ENCODE peak calls at places on chromosomes 1 and 21, in nine cellular contexts. One of them, this sample, is unnamed. For H3K9me3 and H3K36me3, the result is how much of the 10 kb centered on the place peaks cover.

GRCh38 chr1:32701951-32702598 is 495 bp downstream of the SYNC start:
- DNase-seq in adrenal gland: no peak
- DNase-seq in CD8-positive, alpha-beta memory T cell: no peak
- DNase-seq in pancreas: peak
- DNase-seq in body of pancreas: no peak
- DNase-seq in kidney: peak
- DNase-seq in heart right ventricle: peak
- DNase-seq in tibial artery: peak
- DNase-seq in mammary epithelial cell: no peak
- DNase-seq in this sample: peak

GRCh38 chr1:52659356-52659755 is 26.4 kb downstream of the SHISAL2A start:
- DNase-seq in adrenal gland: no peak
- DNase-seq in CD8-positive, alpha-beta memory T cell: no peak
- DNase-seq in pancreas: no peak
- DNase-seq in body of pancreas: no peak
- DNase-seq in kidney: no peak
- DNase-seq in heart right ventricle: no peak
- DNase-seq in tibial artery: no peak
- DNase-seq in mammary epithelial cell: peak
- DNase-seq in this sample: no peak

GRCh38 chr1:59123081-59123675 is 173.7 kb upstream of the FGGY start:
- DNase-seq in adrenal gland: no peak
- DNase-seq in CD8-positive, alpha-beta memory T cell: no peak
- DNase-seq in pancreas: no peak
- DNase-seq in body of pancreas: no peak
- DNase-seq in kidney: no peak
- DNase-seq in heart right ventricle: no peak
- DNase-seq in tibial artery: no peak
- DNase-seq in mammary epithelial cell: peak
- DNase-seq in this sample: no peak

GRCh38 chr1:201648911-201649775 is 110.2 kb downstream of the NAV1 start:
- DNase-seq in adrenal gland: no peak
- DNase-seq in CD8-positive, alpha-beta memory T cell: no peak
- DNase-seq in pancreas: peak
- DNase-seq in body of pancreas: peak
- DNase-seq in kidney: peak
- DNase-seq in heart right ventricle: no peak
- DNase-seq in tibial artery: no peak
- DNase-seq in mammary epithelial cell: no peak
- DNase-seq in this sample: peak

GRCh38 chr1:30537279-30537678 is 186.1 kb downstream of the MATN1 start:
- DNase-seq in adrenal gland: no peak
- DNase-seq in CD8-positive, alpha-beta memory T cell: no peak
- DNase-seq in pancreas: no peak
- DNase-seq in body of pancreas: no peak
- DNase-seq in kidney: no peak
- DNase-seq in heart right ventricle: no peak
- DNase-seq in tibial artery: no peak
- DNase-seq in mammary epithelial cell: no peak
- DNase-seq in this sample: no peak

GRCh38 chr1:207981976-207982375 is 71.1 kb upstream of the CD34 start:
- DNase-seq in adrenal gland: peak
- DNase-seq in CD8-positive, alpha-beta memory T cell: no peak
- DNase-seq in pancreas: no peak
- DNase-seq in body of pancreas: no peak
- DNase-seq in kidney: no peak
- DNase-seq in heart right ventricle: no peak
- DNase-seq in tibial artery: no peak
- DNase-seq in mammary epithelial cell: no peak
- DNase-seq in this sample: no peak

GRCh38 chr1:164380893-164381292 is 178.1 kb upstream of the PBX1 start:
- DNase-seq in adrenal gland: peak
- DNase-seq in CD8-positive, alpha-beta memory T cell: no peak
- DNase-seq in pancreas: no peak
- DNase-seq in body of pancreas: no peak
- DNase-seq in kidney: no peak
- DNase-seq in heart right ventricle: no peak
- DNase-seq in tibial artery: peak
- DNase-seq in mammary epithelial cell: no peak
- DNase-seq in this sample: peak

GRCh38 chr1:168135116-168135981 is 1.4 kb downstream of the GPR161 start:
- DNase-seq in adrenal gland: no peak
- DNase-seq in CD8-positive, alpha-beta memory T cell: no peak
- DNase-seq in pancreas: no peak
- DNase-seq in body of pancreas: no peak
- DNase-seq in kidney: no peak
- DNase-seq in heart right ventricle: no peak
- DNase-seq in tibial artery: no peak
- DNase-seq in mammary epithelial cell: peak
- DNase-seq in this sample: no peak

GRCh38 chr21:39923441-39923840 is 56.2 kb downstream of the PCP4 start:
- DNase-seq in adrenal gland: no peak
- DNase-seq in CD8-positive, alpha-beta memory T cell: no peak
- DNase-seq in pancreas: no peak
- DNase-seq in body of pancreas: no peak
- DNase-seq in kidney: no peak
- DNase-seq in heart right ventricle: no peak
- DNase-seq in tibial artery: no peak
- DNase-seq in mammary epithelial cell: no peak
- DNase-seq in this sample: no peak

GRCh38 chr1:213327318-213327667 is 276.3 kb downstream of the RPS6KC1 start:
- DNase-seq in adrenal gland: peak
- DNase-seq in CD8-positive, alpha-beta memory T cell: no peak
- DNase-seq in pancreas: no peak
- DNase-seq in body of pancreas: peak
- DNase-seq in kidney: no peak
- DNase-seq in heart right ventricle: peak
- DNase-seq in tibial artery: peak
- DNase-seq in mammary epithelial cell: peak
- DNase-seq in this sample: peak

GRCh38 chr1:54341763-54342162 is 64.4 kb downstream of the SSBP3 start:
- DNase-seq in adrenal gland: no peak
- DNase-seq in CD8-positive, alpha-beta memory T cell: no peak
- DNase-seq in pancreas: no peak
- DNase-seq in body of pancreas: no peak
- DNase-seq in kidney: no peak
- DNase-seq in heart right ventricle: no peak
- DNase-seq in tibial artery: no peak
- DNase-seq in mammary epithelial cell: no peak
- DNase-seq in this sample: no peak

GRCh38 chr1:54345116-54345515 is 61.1 kb downstream of the SSBP3 start:
- DNase-seq in adrenal gland: no peak
- DNase-seq in CD8-positive, alpha-beta memory T cell: no peak
- DNase-seq in pancreas: no peak
- DNase-seq in body of pancreas: no peak
- DNase-seq in kidney: no peak
- DNase-seq in heart right ventricle: no peak
- DNase-seq in tibial artery: no peak
- DNase-seq in mammary epithelial cell: no peak
- DNase-seq in this sample: no peak

GRCh38 chr1:54342306-54342705 is 63.9 kb downstream of the SSBP3 start:
- DNase-seq in adrenal gland: no peak
- DNase-seq in CD8-positive, alpha-beta memory T cell: no peak
- DNase-seq in pancreas: no peak
- DNase-seq in body of pancreas: no peak
- DNase-seq in kidney: no peak
- DNase-seq in heart right ventricle: no peak
- DNase-seq in tibial artery: no peak
- DNase-seq in mammary epithelial cell: no peak
- DNase-seq in this sample: no peak

GRCh38 chr1:54340876-54341275 is 65.3 kb downstream of the SSBP3 start:
- DNase-seq in adrenal gland: no peak
- DNase-seq in CD8-positive, alpha-beta memory T cell: no peak
- DNase-seq in pancreas: no peak
- DNase-seq in body of pancreas: no peak
- DNase-seq in kidney: no peak
- DNase-seq in heart right ventricle: no peak
- DNase-seq in tibial artery: no peak
- DNase-seq in mammary epithelial cell: no peak
- DNase-seq in this sample: no peak

DNA sequence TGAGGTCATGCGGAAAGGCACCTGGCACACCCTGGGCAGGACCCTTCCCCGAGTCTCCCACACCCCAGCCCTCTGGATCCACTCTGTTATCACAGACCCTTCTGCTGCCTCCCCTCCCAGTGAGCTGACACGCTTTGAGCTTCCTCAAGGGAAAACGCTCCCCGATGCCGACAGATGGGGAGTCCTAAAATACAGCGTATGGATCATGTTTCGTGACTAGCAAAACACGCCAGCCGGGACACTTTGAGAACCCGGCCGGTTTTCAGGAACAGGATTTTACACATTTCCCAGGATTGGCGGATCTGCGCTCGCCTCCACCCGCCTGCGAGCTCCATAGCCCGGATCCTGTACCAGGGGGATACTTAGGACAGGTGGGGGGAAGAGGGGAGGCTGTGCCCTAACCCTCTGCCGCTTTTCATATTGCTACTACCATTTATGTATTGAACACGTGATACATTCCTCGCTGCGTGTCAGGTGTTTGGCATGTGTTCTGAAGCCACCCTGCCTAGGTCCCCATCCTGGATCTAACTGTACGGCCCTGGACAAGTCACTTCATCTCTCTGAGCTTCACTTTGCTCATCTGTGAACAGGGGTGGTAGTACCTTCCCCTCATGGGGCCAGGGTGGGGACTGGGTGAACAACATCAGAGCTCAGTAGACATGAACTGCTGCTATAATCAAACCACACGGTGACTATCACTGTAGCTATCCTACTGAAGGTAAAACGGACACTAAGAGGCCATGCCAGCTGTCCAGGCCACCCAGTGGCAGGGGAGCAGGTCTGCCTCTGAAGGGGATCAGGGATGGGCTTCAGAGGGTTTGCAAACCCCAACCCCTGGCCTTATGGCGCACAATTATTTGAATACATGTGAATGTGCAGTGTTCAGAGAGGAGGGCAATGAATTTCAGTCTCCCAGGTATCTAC is 63.2 kb downstream of the SSBP3 start:
- DNase-seq in adrenal gland: no peak
- DNase-seq in CD8-positive, alpha-beta memory T cell: no peak
- DNase-seq in pancreas: no peak
- DNase-seq in body of pancreas: no peak
- DNase-seq in kidney: no peak
- DNase-seq in heart right ventricle: no peak
- DNase-seq in tibial artery: no peak
- DNase-seq in mammary epithelial cell: no peak
- DNase-seq in this sample: no peak
- H3K27ac ChIP-seq in adrenal gland: no peak
- H3K27ac ChIP-seq in CD8-positive, alpha-beta memory T cell: no peak
- H3K27ac ChIP-seq in pancreas: no peak
- H3K27ac ChIP-seq in body of pancreas: no peak
- H3K27ac ChIP-seq in kidney: no peak
- H3K27ac ChIP-seq in heart right ventricle: peak
- H3K27ac ChIP-seq in tibial artery: no peak
- H3K27ac ChIP-seq in mammary epithelial cell: no peak
- H3K27ac ChIP-seq in this sample: no peak

DNA sequence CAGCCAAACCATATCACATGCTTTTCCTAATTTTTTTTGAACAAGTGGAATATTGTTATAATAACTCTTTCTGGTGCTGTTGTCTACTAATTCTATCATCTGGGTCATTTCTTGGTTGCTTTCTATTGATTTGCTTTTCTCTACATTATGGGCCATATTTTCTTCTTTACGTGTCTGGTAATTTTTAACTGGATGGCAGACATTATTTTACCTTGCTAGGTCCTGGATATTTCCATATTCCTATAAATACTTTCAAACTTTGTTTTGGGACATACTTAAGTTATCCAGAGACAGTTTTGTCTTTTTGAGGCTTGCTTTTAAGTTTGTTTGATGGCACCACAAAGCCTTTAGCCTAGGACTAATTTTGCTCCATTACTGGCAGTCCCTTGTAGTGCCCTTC is 11.3 kb downstream of the HS2ST1 start:
- DNase-seq in adrenal gland: no peak
- DNase-seq in CD8-positive, alpha-beta memory T cell: no peak
- DNase-seq in pancreas: no peak
- DNase-seq in body of pancreas: no peak
- DNase-seq in kidney: no peak
- DNase-seq in heart right ventricle: no peak
- DNase-seq in tibial artery: no peak
- DNase-seq in mammary epithelial cell: no peak
- DNase-seq in this sample: no peak
- H3K9me3 ChIP-seq in adrenal gland: under half
- H3K9me3 ChIP-seq in CD8-positive, alpha-beta memory T cell: under half
- H3K9me3 ChIP-seq in pancreas: under half
- H3K9me3 ChIP-seq in body of pancreas: under half
- H3K9me3 ChIP-seq in kidney: under half
- H3K9me3 ChIP-seq in heart right ventricle: under half
- H3K9me3 ChIP-seq in tibial artery: under half
- H3K9me3 ChIP-seq in mammary epithelial cell: under half
- H3K9me3 ChIP-seq in this sample: under half

GRCh38 chr1:54853096-54853792 is 33.8 kb downstream of the DHCR24 start:
- DNase-seq in adrenal gland: no peak
- DNase-seq in CD8-positive, alpha-beta memory T cell: no peak
- DNase-seq in pancreas: no peak
- DNase-seq in body of pancreas: no peak
- DNase-seq in kidney: no peak
- DNase-seq in heart right ventricle: no peak
- DNase-seq in tibial artery: no peak
- DNase-seq in mammary epithelial cell: no peak
- DNase-seq in this sample: no peak

GRCh38 chr1:54851406-54851805 is 35.6 kb downstream of the DHCR24 start:
- DNase-seq in adrenal gland: no peak
- DNase-seq in CD8-positive, alpha-beta memory T cell: no peak
- DNase-seq in pancreas: no peak
- DNase-seq in body of pancreas: no peak
- DNase-seq in kidney: no peak
- DNase-seq in heart right ventricle: no peak
- DNase-seq in tibial artery: no peak
- DNase-seq in mammary epithelial cell: no peak
- DNase-seq in this sample: no peak

GRCh38 chr1:54850082-54850730 is 36.8 kb downstream of the DHCR24 start:
- DNase-seq in adrenal gland: no peak
- DNase-seq in CD8-positive, alpha-beta memory T cell: no peak
- DNase-seq in pancreas: no peak
- DNase-seq in body of pancreas: no peak
- DNase-seq in kidney: no peak
- DNase-seq in heart right ventricle: no peak
- DNase-seq in tibial artery: no peak
- DNase-seq in mammary epithelial cell: no peak
- DNase-seq in this sample: no peak

GRCh38 chr1:54850737-54851136 is 36.3 kb downstream of the DHCR24 start:
- DNase-seq in adrenal gland: peak
- DNase-seq in CD8-positive, alpha-beta memory T cell: no peak
- DNase-seq in pancreas: no peak
- DNase-seq in body of pancreas: peak
- DNase-seq in kidney: no peak
- DNase-seq in heart right ventricle: no peak
- DNase-seq in tibial artery: peak
- DNase-seq in mammary epithelial cell: peak
- DNase-seq in this sample: peak

GRCh38 chr1:54851928-54852524 is 35.0 kb downstream of the DHCR24 start:
- DNase-seq in adrenal gland: no peak
- DNase-seq in CD8-positive, alpha-beta memory T cell: no peak
- DNase-seq in pancreas: no peak
- DNase-seq in body of pancreas: no peak
- DNase-seq in kidney: no peak
- DNase-seq in heart right ventricle: no peak
- DNase-seq in tibial artery: no peak
- DNase-seq in mammary epithelial cell: no peak
- DNase-seq in this sample: no peak
- H3K36me3 ChIP-seq in adrenal gland: under half
- H3K36me3 ChIP-seq in CD8-positive, alpha-beta memory T cell: under half
- H3K36me3 ChIP-seq in pancreas: under half
- H3K36me3 ChIP-seq in body of pancreas: under half
- H3K36me3 ChIP-seq in kidney: under half
- H3K36me3 ChIP-seq in heart right ventricle: under half
- H3K36me3 ChIP-seq in tibial artery: under half
- H3K36me3 ChIP-seq in mammary epithelial cell: half or more
- H3K36me3 ChIP-seq in this sample: under half

GRCh38 chr1:150156868-150157603 is 7.3 kb downstream of the PLEKHO1 start:
- DNase-seq in adrenal gland: no peak
- DNase-seq in CD8-positive, alpha-beta memory T cell: no peak
- DNase-seq in pancreas: no peak
- DNase-seq in body of pancreas: no peak
- DNase-seq in kidney: peak
- DNase-seq in heart right ventricle: no peak
- DNase-seq in tibial artery: no peak
- DNase-seq in mammary epithelial cell: no peak
- DNase-seq in this sample: no peak
- H3K27ac ChIP-seq in adrenal gland: no peak
- H3K27ac ChIP-seq in CD8-positive, alpha-beta memory T cell: no peak
- H3K27ac ChIP-seq in pancreas: no peak
- H3K27ac ChIP-seq in body of pancreas: no peak
- H3K27ac ChIP-seq in kidney: no peak
- H3K27ac ChIP-seq in heart right ventricle: no peak
- H3K27ac ChIP-seq in tibial artery: peak
- H3K27ac ChIP-seq in mammary epithelial cell: no peak
- H3K27ac ChIP-seq in this sample: no peak

This sample was measured in aorta.